ENCODE peak calls at places on chromosomes 16 and 17, in five cellular contexts. One of them, this sample, is unnamed. For H3K27me3 and H3K4me1, the result is how much of the 10 kb centered on the place peaks cover.

GRCh38 chr16:49580751-49581303 is 207.2 kb downstream of the C16orf78 start:
- ATAC-seq in GM12878: no peak
- ATAC-seq in HepG2: no peak
- ATAC-seq in K562: no peak
- ATAC-seq in upper lobe of left lung: no peak
- ATAC-seq in this sample: no peak

GRCh38 chr17:77541995-77542394 is 401.2 kb downstream of the SEC14L1 start:
- ATAC-seq in GM12878: no peak
- ATAC-seq in HepG2: no peak
- ATAC-seq in K562: peak
- ATAC-seq in upper lobe of left lung: no peak
- ATAC-seq in this sample: no peak

GRCh38 chr16:57863434-57864160 is 61.3 kb upstream of the KIFC3 start:
- ATAC-seq in GM12878: no peak
- ATAC-seq in HepG2: peak
- ATAC-seq in K562: peak
- ATAC-seq in upper lobe of left lung: peak
- ATAC-seq in this sample: peak

GRCh38 chr17:50892101-50892776 is 26.1 kb upstream of the TOB1 start:
- ATAC-seq in GM12878: no peak
- ATAC-seq in HepG2: no peak
- ATAC-seq in K562: no peak
- ATAC-seq in upper lobe of left lung: no peak
- ATAC-seq in this sample: no peak

GRCh38 chr17:65855675-65856074 is 294.2 kb upstream of the AXIN2 start:
- ATAC-seq in GM12878: no peak
- ATAC-seq in HepG2: no peak
- ATAC-seq in K562: no peak
- ATAC-seq in upper lobe of left lung: no peak
- ATAC-seq in this sample: no peak

GRCh38 chr16:11022002-11022401 is 77.6 kb downstream of the CLEC16A start:
- ATAC-seq in GM12878: no peak
- ATAC-seq in HepG2: no peak
- ATAC-seq in K562: no peak
- ATAC-seq in upper lobe of left lung: no peak
- ATAC-seq in this sample: no peak

GRCh38 chr17:17118399-17118798 is 76.1 kb downstream of the MPRIP start:
- ATAC-seq in GM12878: no peak
- ATAC-seq in HepG2: peak
- ATAC-seq in K562: no peak
- ATAC-seq in upper lobe of left lung: no peak
- ATAC-seq in this sample: no peak

GRCh38 chr17:61335105-61335844 is 64.4 kb upstream of the TBX2 start:
- ATAC-seq in GM12878: no peak
- ATAC-seq in HepG2: peak
- ATAC-seq in K562: no peak
- ATAC-seq in upper lobe of left lung: peak
- ATAC-seq in this sample: no peak

GRCh38 chr17:21419299-21420239 is 43.4 kb downstream of the KCNJ12 start:
- ATAC-seq in GM12878: peak
- ATAC-seq in HepG2: no peak
- ATAC-seq in K562: no peak
- ATAC-seq in upper lobe of left lung: no peak
- ATAC-seq in this sample: no peak

GRCh38 chr17:3636908-3637373 is 381 bp downstream of the CTNS start:
- ATAC-seq in GM12878: peak
- ATAC-seq in HepG2: no peak
- ATAC-seq in K562: no peak
- ATAC-seq in upper lobe of left lung: peak
- ATAC-seq in this sample: no peak

GRCh38 chr16:25052530-25052929 is 37.4 kb upstream of the ARHGAP17 start:
- ATAC-seq in GM12878: no peak
- ATAC-seq in HepG2: no peak
- ATAC-seq in K562: no peak
- ATAC-seq in upper lobe of left lung: no peak
- ATAC-seq in this sample: no peak

GRCh38 chr17:78954684-78955083 is 25.0 kb downstream of the LGALS3BP start:
- ATAC-seq in GM12878: peak
- ATAC-seq in HepG2: no peak
- ATAC-seq in K562: no peak
- ATAC-seq in upper lobe of left lung: no peak
- ATAC-seq in this sample: no peak

GRCh38 chr16:1857433-1858097 is 14.4 kb downstream of the MEIOB start:
- ATAC-seq in GM12878: no peak
- ATAC-seq in HepG2: no peak
- ATAC-seq in K562: no peak
- ATAC-seq in upper lobe of left lung: no peak
- ATAC-seq in this sample: no peak

GRCh38 chr16:28279006-28279405 is 13.3 kb upstream of the SBK1 start:
- ATAC-seq in GM12878: no peak
- ATAC-seq in HepG2: no peak
- ATAC-seq in K562: no peak
- ATAC-seq in upper lobe of left lung: no peak
- ATAC-seq in this sample: no peak

GRCh38 chr17:50660887-50661345 is 26.2 kb downstream of the ABCC3 start:
- ATAC-seq in GM12878: no peak
- ATAC-seq in HepG2: peak
- ATAC-seq in K562: no peak
- ATAC-seq in upper lobe of left lung: peak
- ATAC-seq in this sample: no peak

GRCh38 chr16:1125471-1125870 is 27.4 kb upstream of the CACNA1H start:
- ATAC-seq in GM12878: no peak
- ATAC-seq in HepG2: no peak
- ATAC-seq in K562: peak
- ATAC-seq in upper lobe of left lung: no peak
- ATAC-seq in this sample: peak

GRCh38 chr16:72875291-72876036 is 172.5 kb downstream of the ZFHX3 start:
- ATAC-seq in GM12878: no peak
- ATAC-seq in HepG2: no peak
- ATAC-seq in K562: no peak
- ATAC-seq in upper lobe of left lung: no peak
- ATAC-seq in this sample: no peak

GRCh38 chr16:35255186-35255803 is 1795.9 kb downstream of the TP53TG3F start:
- ATAC-seq in GM12878: no peak
- ATAC-seq in HepG2: no peak
- ATAC-seq in K562: no peak
- ATAC-seq in upper lobe of left lung: peak
- ATAC-seq in this sample: no peak

GRCh38 chr17:60174035-60174434 is 24.3 kb downstream of the CA4 start:
- ATAC-seq in GM12878: no peak
- ATAC-seq in HepG2: no peak
- ATAC-seq in K562: no peak
- ATAC-seq in upper lobe of left lung: no peak
- ATAC-seq in this sample: no peak

DNA sequence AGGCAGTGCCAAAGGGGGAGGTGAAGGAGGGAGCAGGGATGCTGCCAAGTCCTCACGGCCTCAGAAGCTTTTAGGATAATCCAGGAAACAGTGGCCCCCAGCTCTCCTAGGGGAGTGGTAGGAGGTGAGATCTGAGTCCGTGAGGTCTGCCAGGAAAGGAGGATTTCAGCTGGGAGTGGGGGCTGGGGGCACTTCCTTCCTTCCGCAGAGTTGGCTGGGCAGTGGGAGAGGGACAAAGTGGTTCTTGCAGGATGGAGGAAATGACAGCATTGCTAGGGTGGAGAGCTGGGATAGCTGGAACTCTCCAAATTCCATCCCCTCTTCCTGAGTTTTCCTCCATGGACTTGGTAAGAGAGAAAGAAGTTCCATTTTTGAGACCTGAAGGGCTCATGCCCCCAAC is 4.8 kb upstream of the SP6 start:
- ATAC-seq in GM12878: no peak
- ATAC-seq in HepG2: no peak
- ATAC-seq in K562: no peak
- ATAC-seq in upper lobe of left lung: no peak
- ATAC-seq in this sample: no peak
- H3K27me3 ChIP-seq in GM12878: under half
- H3K27me3 ChIP-seq in HepG2: under half
- H3K27me3 ChIP-seq in K562: under half
- H3K27me3 ChIP-seq in upper lobe of left lung: under half
- H3K27me3 ChIP-seq in this sample: half or more

DNA sequence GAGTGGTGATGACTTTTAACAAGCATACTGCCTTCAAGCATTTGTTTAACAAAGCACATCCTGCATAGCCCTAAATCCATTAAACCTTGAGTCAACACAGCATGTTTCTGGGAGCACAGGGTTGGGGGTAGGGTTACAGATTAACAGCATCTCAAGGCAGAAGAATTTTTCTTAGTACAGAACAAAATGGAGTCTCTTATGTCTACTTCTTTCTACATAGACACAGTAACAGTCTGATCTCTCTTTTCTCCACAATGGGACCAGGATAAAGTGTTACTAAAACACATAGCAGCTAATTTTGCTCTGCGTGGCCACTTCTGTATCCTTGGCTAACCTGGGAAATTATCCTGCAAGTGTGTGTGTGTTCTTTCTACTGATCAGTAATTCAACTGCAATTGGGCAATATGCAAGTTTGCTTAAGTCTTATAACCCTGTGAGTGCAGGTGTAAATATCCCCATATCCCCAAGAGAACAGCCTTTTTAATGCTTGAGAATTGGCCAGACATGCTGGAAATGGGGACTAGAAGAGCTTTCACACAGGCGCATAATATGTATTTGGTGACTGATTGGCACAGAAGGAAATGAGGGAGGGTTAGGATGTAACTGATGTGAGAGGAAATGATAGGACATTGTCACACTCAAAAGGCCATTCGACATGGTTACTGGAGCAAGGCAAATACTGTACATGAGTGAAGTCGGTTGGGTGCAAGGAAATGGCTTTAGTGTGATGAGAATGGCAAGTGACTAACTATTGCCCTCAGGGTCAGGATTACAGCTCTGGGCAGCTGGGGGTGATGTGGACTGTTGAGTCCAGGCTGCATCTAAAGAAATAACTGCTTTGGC is 10.8 kb upstream of the ANKS4B start:
- ATAC-seq in GM12878: no peak
- ATAC-seq in HepG2: peak
- ATAC-seq in K562: no peak
- ATAC-seq in upper lobe of left lung: peak
- ATAC-seq in this sample: no peak
- H3K4me1 ChIP-seq in GM12878: under half
- H3K4me1 ChIP-seq in HepG2: under half
- H3K4me1 ChIP-seq in K562: under half
- H3K4me1 ChIP-seq in upper lobe of left lung: under half
- H3K4me1 ChIP-seq in this sample: under half

DNA sequence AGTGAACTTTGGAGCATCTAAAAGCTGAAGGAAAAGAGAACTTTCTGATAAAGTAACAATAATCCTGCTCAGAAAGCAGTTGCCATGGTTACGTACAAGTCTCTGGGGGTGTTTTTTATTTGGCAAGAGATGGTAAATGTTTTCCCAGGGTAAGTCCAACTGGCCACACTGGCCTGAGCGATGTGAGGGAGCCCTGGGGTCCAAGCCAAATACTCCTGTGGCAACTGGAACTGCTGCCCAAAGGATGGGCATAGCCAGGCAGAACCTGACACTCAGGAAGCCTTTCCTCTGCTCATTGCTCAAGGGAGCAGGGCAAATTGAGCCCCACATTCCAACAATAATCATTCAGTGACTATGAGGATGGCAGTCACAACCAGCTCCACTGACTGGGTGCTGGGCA is 26.8 kb upstream of the WSCD1 start:
- ATAC-seq in GM12878: no peak
- ATAC-seq in HepG2: no peak
- ATAC-seq in K562: no peak
- ATAC-seq in upper lobe of left lung: no peak
- ATAC-seq in this sample: no peak
- TF ChIP-seq EP300 in GM12878: no peak
- TF ChIP-seq EP300 in HepG2: no peak
- TF ChIP-seq EP300 in K562: no peak
- TF ChIP-seq EP300 in upper lobe of left lung: no peak
- TF ChIP-seq EP300 in this sample: no peak

DNA sequence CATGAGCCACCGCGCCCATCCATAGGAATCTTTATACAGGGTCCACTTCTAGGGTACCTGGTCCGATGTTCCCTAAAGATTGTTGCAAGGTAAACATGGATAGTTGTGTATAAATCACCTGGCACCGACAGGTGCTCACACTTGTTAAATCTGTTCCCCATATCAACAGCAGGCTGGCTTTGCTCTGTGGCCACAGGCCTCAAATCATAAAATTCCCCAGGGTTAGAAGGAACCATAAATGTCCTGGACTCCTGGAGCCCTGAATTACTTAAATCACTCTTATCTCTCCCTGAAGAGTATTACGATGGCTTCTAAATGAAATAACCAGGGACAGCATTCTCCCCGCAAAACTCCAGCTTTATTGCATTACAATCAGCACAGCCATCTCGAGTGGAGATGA is 23.0 kb downstream of the DYNLRB2 start:
- ATAC-seq in GM12878: no peak
- ATAC-seq in HepG2: no peak
- ATAC-seq in K562: no peak
- ATAC-seq in upper lobe of left lung: no peak
- ATAC-seq in this sample: no peak
- H3K27me3 ChIP-seq in GM12878: under half
- H3K27me3 ChIP-seq in HepG2: under half
- H3K27me3 ChIP-seq in K562: under half
- H3K27me3 ChIP-seq in upper lobe of left lung: under half
- H3K27me3 ChIP-seq in this sample: under half

GRCh38 chr16:69201291-69201690 is 14.3 kb downstream of the SNTB2 start:
- ATAC-seq in GM12878: no peak
- ATAC-seq in HepG2: no peak
- ATAC-seq in K562: no peak
- ATAC-seq in upper lobe of left lung: no peak
- ATAC-seq in this sample: no peak
- H3K4me1 ChIP-seq in GM12878: under half
- H3K4me1 ChIP-seq in HepG2: under half
- H3K4me1 ChIP-seq in K562: under half
- H3K4me1 ChIP-seq in upper lobe of left lung: under half
- H3K4me1 ChIP-seq in this sample: under half

DNA sequence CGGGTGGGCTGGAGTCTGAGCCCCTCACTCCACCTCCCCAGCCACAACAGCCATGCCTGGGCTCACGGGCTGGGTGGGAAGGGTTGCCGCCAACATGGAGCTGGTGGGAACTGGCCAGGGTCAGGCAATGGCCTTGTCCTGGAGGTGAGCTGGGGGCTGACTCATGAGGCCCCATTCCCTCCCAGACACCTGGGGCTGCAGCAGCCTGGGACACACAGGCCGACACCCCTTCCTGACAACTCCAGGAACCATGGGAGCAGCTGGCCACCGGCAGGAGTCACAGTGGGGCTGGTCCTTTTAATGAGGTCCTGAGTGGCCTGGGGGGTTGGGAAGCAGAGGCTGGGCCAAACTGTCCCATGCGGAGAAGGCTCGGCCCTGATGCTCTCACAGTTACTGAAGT is 12.2 kb downstream of the DBNDD1 start:
- ATAC-seq in GM12878: no peak
- ATAC-seq in HepG2: peak
- ATAC-seq in K562: no peak
- ATAC-seq in upper lobe of left lung: no peak
- ATAC-seq in this sample: no peak
- TF ChIP-seq EP300 in GM12878: no peak
- TF ChIP-seq EP300 in HepG2: no peak
- TF ChIP-seq EP300 in K562: no peak
- TF ChIP-seq EP300 in upper lobe of left lung: no peak
- TF ChIP-seq EP300 in this sample: no peak

GRCh38 chr17:36813357-36813756 is 123.9 kb upstream of the LHX1 start:
- ATAC-seq in GM12878: no peak
- ATAC-seq in HepG2: no peak
- ATAC-seq in K562: no peak
- ATAC-seq in upper lobe of left lung: no peak
- ATAC-seq in this sample: no peak
- H3K27me3 ChIP-seq in GM12878: under half
- H3K27me3 ChIP-seq in HepG2: under half
- H3K27me3 ChIP-seq in K562: half or more
- H3K27me3 ChIP-seq in upper lobe of left lung: under half
- H3K27me3 ChIP-seq in this sample: half or more